ENCODE peak calls at places on chromosomes 7 and 10, in four cellular contexts. One of them, this sample, is unnamed.

GRCh38 chr7:17506601-17507000 is 208.1 kb downstream of the AHR start:
- DNase-seq in ovary: no peak
- DNase-seq in GM12865: no peak
- DNase-seq in fibroblast of pulmonary artery: no peak
- DNase-seq in this sample: no peak

GRCh38 chr10:31758495-31758894 is 170.1 kb downstream of the ARHGAP12 start:
- DNase-seq in ovary: no peak
- DNase-seq in GM12865: no peak
- DNase-seq in fibroblast of pulmonary artery: peak
- DNase-seq in this sample: peak

GRCh38 chr10:124719213-124719851 is 24.8 kb downstream of the FAM53B start:
- DNase-seq in ovary: no peak
- DNase-seq in GM12865: peak
- DNase-seq in fibroblast of pulmonary artery: peak
- DNase-seq in this sample: peak

GRCh38 chr7:127158659-127159058 is 94.1 kb downstream of the GRM8 start:
- DNase-seq in ovary: no peak
- DNase-seq in GM12865: peak
- DNase-seq in fibroblast of pulmonary artery: no peak
- DNase-seq in this sample: no peak

GRCh38 chr7:45215611-45216062 is 58.0 kb downstream of the RAMP3 start:
- DNase-seq in ovary: no peak
- DNase-seq in GM12865: no peak
- DNase-seq in fibroblast of pulmonary artery: no peak
- DNase-seq in this sample: no peak

GRCh38 chr7:119320316-119320715 is 952.7 kb upstream of the KCND2 start:
- DNase-seq in ovary: no peak
- DNase-seq in GM12865: no peak
- DNase-seq in fibroblast of pulmonary artery: no peak
- DNase-seq in this sample: no peak

GRCh38 chr7:43565786-43566185 is 17.1 kb upstream of the STK17A start:
- DNase-seq in ovary: no peak
- DNase-seq in GM12865: no peak
- DNase-seq in fibroblast of pulmonary artery: no peak
- DNase-seq in this sample: peak

GRCh38 chr7:925601-926000 is 28.9 kb downstream of the ADAP1 start:
- DNase-seq in ovary: peak
- DNase-seq in GM12865: no peak
- DNase-seq in fibroblast of pulmonary artery: no peak
- DNase-seq in this sample: no peak

GRCh38 chr10:19922236-19922963 is 106.2 kb downstream of the PLXDC2 start:
- DNase-seq in ovary: no peak
- DNase-seq in GM12865: no peak
- DNase-seq in fibroblast of pulmonary artery: peak
- DNase-seq in this sample: peak

GRCh38 chr7:34675749-34676374 is 17.8 kb downstream of the NPSR1 start:
- DNase-seq in ovary: no peak
- DNase-seq in GM12865: peak
- DNase-seq in fibroblast of pulmonary artery: peak
- DNase-seq in this sample: peak

GRCh38 chr10:95820363-95820762 is 64.4 kb downstream of the ENTPD1 start:
- DNase-seq in ovary: no peak
- DNase-seq in GM12865: peak
- DNase-seq in fibroblast of pulmonary artery: no peak
- DNase-seq in this sample: no peak
- TF ChIP-seq CTCF in ovary: no peak
- TF ChIP-seq CTCF in GM12865: no peak
- TF ChIP-seq CTCF in fibroblast of pulmonary artery: no peak
- TF ChIP-seq CTCF in this sample: no peak

DNA sequence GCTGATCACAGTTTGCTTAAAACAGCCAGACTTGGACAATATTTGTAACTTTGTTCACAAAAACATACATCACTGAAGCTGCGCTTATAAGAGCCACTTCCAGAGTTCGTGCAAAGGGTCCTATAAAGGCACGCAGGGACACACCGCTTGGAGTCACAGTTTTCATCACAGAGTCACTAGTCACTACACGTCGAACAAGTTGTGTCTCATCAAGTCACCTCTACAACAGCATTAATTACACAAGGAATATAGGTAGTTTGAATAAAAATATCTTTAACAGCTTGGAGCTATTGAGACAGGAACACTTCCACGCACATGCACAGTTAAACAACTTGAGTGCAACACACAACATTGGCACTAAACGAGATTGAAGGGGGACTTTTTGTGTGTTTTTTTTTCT is 2.3 kb downstream of the HOXA5 start:
- DNase-seq in ovary: no peak
- DNase-seq in GM12865: no peak
- DNase-seq in fibroblast of pulmonary artery: no peak
- DNase-seq in this sample: no peak
- H3K4me3 ChIP-seq in ovary: no peak
- H3K4me3 ChIP-seq in GM12865: no peak
- H3K4me3 ChIP-seq in fibroblast of pulmonary artery: peak
- H3K4me3 ChIP-seq in this sample: no peak

DNA sequence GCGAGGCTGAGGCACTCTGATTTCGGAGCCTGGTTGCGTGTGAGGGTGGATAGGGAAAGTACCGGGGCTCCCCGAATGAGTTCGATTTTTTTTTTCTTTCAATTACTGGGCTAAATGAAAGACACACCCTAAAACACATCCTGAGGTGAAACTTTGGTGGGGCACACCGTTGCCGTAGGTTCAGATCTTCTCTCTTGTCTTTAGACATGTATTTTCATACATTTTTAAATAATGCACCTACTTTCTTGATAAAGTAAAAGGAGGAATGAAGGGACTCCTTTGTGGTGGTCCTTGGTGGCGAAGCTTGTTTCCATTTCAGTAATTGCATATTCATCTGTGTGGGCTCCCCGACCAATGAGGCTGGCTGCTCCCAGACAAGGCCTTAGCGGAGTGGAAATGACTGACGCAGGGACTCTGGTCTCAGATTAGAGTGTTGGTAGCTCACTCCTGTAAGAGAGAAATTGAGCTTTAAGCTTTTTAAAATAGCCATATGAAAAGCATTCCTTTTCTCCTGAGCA is 764 bp downstream of the CCSER2 start:
- DNase-seq in ovary: no peak
- DNase-seq in GM12865: peak
- DNase-seq in fibroblast of pulmonary artery: peak
- DNase-seq in this sample: peak
- TF ChIP-seq CTCF in ovary: no peak
- TF ChIP-seq CTCF in GM12865: no peak
- TF ChIP-seq CTCF in fibroblast of pulmonary artery: no peak
- TF ChIP-seq CTCF in this sample: no peak

GRCh38 chr10:21501731-21502370 is 23.6 kb downstream of the SKIDA1 start:
- DNase-seq in ovary: no peak
- DNase-seq in GM12865: no peak
- DNase-seq in fibroblast of pulmonary artery: no peak
- DNase-seq in this sample: no peak

GRCh38 chr10:21499910-21500577 is 25.4 kb downstream of the SKIDA1 start:
- DNase-seq in ovary: peak
- DNase-seq in GM12865: no peak
- DNase-seq in fibroblast of pulmonary artery: no peak
- DNase-seq in this sample: no peak

GRCh38 chr10:21500578-21500910 is 24.9 kb downstream of the SKIDA1 start:
- DNase-seq in ovary: no peak
- DNase-seq in GM12865: no peak
- DNase-seq in fibroblast of pulmonary artery: no peak
- DNase-seq in this sample: no peak

GRCh38 chr10:21502371-21502765 is 23.1 kb downstream of the SKIDA1 start:
- DNase-seq in ovary: no peak
- DNase-seq in GM12865: no peak
- DNase-seq in fibroblast of pulmonary artery: no peak
- DNase-seq in this sample: no peak

GRCh38 chr10:21501109-21501508 is 24.4 kb downstream of the SKIDA1 start:
- DNase-seq in ovary: no peak
- DNase-seq in GM12865: no peak
- DNase-seq in fibroblast of pulmonary artery: no peak
- DNase-seq in this sample: no peak
- H3K4me3 ChIP-seq in ovary: no peak
- H3K4me3 ChIP-seq in GM12865: no peak
- H3K4me3 ChIP-seq in fibroblast of pulmonary artery: no peak
- H3K4me3 ChIP-seq in this sample: no peak

GRCh38 chr7:135334830-135335543 is 101.3 kb downstream of the STRA8 start:
- DNase-seq in ovary: no peak
- DNase-seq in GM12865: no peak
- DNase-seq in fibroblast of pulmonary artery: no peak
- DNase-seq in this sample: no peak

GRCh38 chr7:135333946-135334345 is 100.3 kb downstream of the STRA8 start:
- DNase-seq in ovary: no peak
- DNase-seq in GM12865: no peak
- DNase-seq in fibroblast of pulmonary artery: no peak
- DNase-seq in this sample: no peak

GRCh38 chr7:135338151-135338550 is 104.5 kb downstream of the STRA8 start:
- DNase-seq in ovary: no peak
- DNase-seq in GM12865: no peak
- DNase-seq in fibroblast of pulmonary artery: no peak
- DNase-seq in this sample: no peak

GRCh38 chr7:135337506-135337905 is 103.9 kb downstream of the STRA8 start:
- DNase-seq in ovary: no peak
- DNase-seq in GM12865: no peak
- DNase-seq in fibroblast of pulmonary artery: no peak
- DNase-seq in this sample: no peak

DNA sequence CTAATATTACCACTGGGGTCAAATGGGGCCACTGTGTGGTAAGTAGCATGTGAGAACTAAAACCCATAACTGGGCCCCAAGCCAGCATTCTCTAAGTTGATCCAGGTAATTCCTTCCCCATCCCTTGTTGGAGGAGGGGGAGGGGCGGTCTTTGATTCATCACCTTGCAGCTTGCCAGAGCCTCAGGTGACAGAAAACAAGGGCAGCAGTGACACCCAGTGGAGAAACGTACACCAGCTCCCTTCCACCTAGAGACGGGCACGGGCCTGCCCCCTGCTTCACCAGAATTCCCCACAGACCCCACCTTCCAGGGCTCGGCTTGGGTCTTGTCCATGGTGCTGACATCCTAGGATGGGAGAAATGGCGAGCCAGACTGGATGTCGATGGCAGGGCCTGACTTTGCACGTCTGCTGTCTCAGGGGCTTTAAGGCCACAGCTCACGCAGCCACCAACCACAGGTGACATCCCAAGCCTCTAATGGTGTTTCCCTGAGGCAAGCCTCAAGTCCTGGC is 102.0 kb downstream of the STRA8 start:
- DNase-seq in ovary: no peak
- DNase-seq in GM12865: peak
- DNase-seq in fibroblast of pulmonary artery: peak
- DNase-seq in this sample: peak
- TF ChIP-seq CTCF in ovary: no peak
- TF ChIP-seq CTCF in GM12865: peak
- TF ChIP-seq CTCF in fibroblast of pulmonary artery: peak
- TF ChIP-seq CTCF in this sample: peak

DNA sequence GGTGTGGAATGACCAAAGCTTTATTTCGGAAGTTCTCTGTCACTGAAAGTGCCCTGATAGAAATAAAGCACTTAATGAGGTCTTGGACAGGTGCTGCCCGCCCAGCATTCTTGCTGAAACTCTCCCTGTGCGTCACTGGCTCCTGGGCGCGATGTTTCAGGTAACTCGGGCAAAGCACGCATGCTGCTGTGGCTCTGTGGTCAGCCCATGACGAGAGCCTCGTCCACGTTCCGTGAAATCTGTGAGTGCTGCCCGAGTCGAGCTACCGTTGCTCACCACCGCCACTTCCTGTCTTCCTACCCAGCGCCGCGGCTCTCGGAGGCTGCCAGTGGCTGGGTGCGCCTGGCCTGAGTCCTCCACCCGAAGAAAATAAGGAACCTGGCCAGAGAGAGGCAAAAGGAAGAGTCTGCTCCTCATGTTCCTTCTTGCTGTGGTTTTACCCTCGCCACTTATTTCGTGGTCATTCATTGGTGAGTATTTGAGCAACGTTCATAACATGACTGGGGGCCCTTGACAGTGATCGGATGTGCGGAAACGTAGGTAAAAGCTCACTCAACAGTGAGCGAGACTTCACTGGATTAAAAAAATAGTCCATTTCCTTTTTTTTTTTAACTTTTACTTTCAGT is 95.5 kb downstream of the MAP3K8 start:
- DNase-seq in ovary: no peak
- DNase-seq in GM12865: peak
- DNase-seq in fibroblast of pulmonary artery: no peak
- DNase-seq in this sample: no peak
- H3K4me3 ChIP-seq in ovary: no peak
- H3K4me3 ChIP-seq in GM12865: peak
- H3K4me3 ChIP-seq in fibroblast of pulmonary artery: no peak
- H3K4me3 ChIP-seq in this sample: no peak

DNA sequence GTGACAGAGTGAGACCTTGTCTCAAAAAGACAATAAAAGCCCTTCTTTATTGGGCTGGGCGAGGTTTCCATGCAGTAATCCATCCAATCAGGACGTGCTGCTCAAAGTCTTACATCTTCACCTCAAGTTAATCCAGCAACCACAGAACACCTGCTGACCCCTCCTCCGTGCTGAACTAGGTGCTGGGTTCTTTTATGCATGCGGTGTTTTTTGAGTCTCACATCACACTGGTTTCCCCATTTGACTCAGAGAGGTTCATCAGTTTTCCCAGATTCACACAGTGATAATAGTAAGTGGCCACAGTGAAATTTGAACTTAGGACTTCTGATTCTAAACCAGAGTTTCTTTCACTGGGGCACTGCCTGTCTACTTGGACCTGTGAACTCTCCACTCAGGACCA is 58.3 kb upstream of the GTF2I start:
- DNase-seq in ovary: no peak
- DNase-seq in GM12865: peak
- DNase-seq in fibroblast of pulmonary artery: no peak
- DNase-seq in this sample: no peak
- TF ChIP-seq CTCF in ovary: no peak
- TF ChIP-seq CTCF in GM12865: no peak
- TF ChIP-seq CTCF in fibroblast of pulmonary artery: no peak
- TF ChIP-seq CTCF in this sample: no peak

DNA sequence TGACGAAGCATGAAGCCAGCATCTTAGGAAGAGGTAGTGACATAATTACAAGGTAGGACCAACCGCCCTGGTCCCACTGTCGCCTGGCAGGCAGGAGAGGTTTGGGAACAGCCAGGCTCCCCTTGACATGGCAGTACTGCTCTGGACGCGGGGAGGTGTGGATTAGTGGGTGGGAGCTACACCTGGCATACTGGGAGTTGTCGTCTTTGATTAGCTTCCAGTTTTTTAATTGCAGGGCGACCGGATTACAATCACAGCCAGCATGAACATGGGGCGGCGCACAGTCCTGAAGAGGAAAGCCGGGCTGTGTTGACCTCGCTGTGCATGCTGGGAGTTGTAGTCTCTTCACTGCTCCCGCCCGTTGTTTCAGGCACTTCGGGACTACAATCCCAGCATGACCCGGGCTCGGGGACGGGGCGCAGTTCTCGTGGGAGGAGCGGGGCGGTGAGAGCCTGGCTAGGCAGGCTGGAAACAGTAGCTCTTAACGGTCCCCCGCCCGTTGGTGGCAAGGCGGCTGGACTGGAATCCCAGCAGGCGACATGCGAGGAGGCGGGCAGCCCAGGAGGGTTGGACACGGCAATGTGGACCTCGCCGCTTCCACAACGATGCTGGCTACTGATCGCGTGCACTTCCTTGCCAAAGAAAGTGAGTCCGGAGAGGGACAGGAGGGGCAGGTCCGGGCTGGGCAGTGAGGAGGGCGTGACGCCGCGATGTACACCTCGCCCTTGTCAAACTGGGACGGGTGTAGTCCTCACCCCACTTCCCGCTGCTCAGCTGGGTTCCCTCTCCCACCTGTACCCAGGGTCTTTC is 98.0 kb upstream of the ZNF722 start:
- DNase-seq in ovary: peak
- DNase-seq in GM12865: peak
- DNase-seq in fibroblast of pulmonary artery: peak
- DNase-seq in this sample: no peak
- H3K4me3 ChIP-seq in ovary: peak
- H3K4me3 ChIP-seq in GM12865: no peak
- H3K4me3 ChIP-seq in fibroblast of pulmonary artery: no peak
- H3K4me3 ChIP-seq in this sample: no peak

This sample was measured in foreskin fibroblast.